ENCODE peak calls at places on chromosome 1, in six cellular contexts. E is posterior vena cava; X is activated CD4-positive, alpha-beta T cell treated with anti-CD3 and anti-CD28 coated beads, Interleukin-2, amount 50 U/mL, for 4 hours; B is endothelial cell; I is aorta; G is kidney epithelial cell. W is an unnamed sample.

GRCh38 chr1:21099034-21099868 is 77.4 kb downstream of the EIF4G3 start:
- DNase-seq in E (no peak), X (no peak), B (no peak), I (no peak), G (no peak), W (no peak)

GRCh38 chr1:76247261-76247852 is 172.8 kb downstream of the ST6GALNAC3 start:
- DNase-seq in E (no peak), X (no peak), B (no peak), I (no peak), G (no peak), W (no peak)

GRCh38 chr1:41357451-41358151 is 3.6 kb upstream of the FOXO6 start:
- DNase-seq in E (peak), X (no peak), B (no peak), I (no peak), G (no peak), W (no peak)

GRCh38 chr1:42806171-42806570 is 10.8 kb upstream of the ERMAP start:
- DNase-seq in E (no peak), X (no peak), B (no peak), I (no peak), G (no peak), W (no peak)

GRCh38 chr1:59788825-59789224 is 25.9 kb upstream of the HOOK1 start:
- DNase-seq in E (no peak), X (no peak), B (no peak), I (no peak), G (no peak), W (no peak)

GRCh38 chr1:223140551-223140950 is 2.5 kb downstream of the TLR5 start:
- DNase-seq in E (no peak), X (no peak), B (no peak), I (no peak), G (no peak), W (no peak)

GRCh38 chr1:117654485-117655219 is 48.8 kb downstream of the TENT5C start:
- DNase-seq in E (peak), X (no peak), B (no peak), I (no peak), G (no peak), W (no peak)

GRCh38 chr1:178633068-178633467 is 92.0 kb upstream of the RALGPS2 start:
- DNase-seq in E (no peak), X (no peak), B (no peak), I (no peak), G (peak), W (no peak)

GRCh38 chr1:27403065-27403726 is 10.8 kb downstream of the GPR3 start:
- DNase-seq in E (peak), X (no peak), B (no peak), I (peak), G (no peak), W (no peak)

GRCh38 chr1:115166531-115167091 is 77.3 kb upstream of the TSPAN2 start:
- DNase-seq in E (no peak), X (no peak), B (no peak), I (no peak), G (no peak), W (no peak)

GRCh38 chr1:184771190-184771691 is 16.6 kb upstream of the EDEM3 start:
- DNase-seq in E (no peak), X (no peak), B (no peak), I (no peak), G (no peak), W (no peak)

GRCh38 chr1:165679282-165680036 is 18.9 kb downstream of the ALDH9A1 start:
- DNase-seq in E (no peak), X (no peak), B (no peak), I (no peak), G (no peak), W (no peak)

GRCh38 chr1:230240446-230241076 is 173.5 kb downstream of the GALNT2 start:
- DNase-seq in E (no peak), X (no peak), B (no peak), I (no peak), G (no peak), W (no peak)

GRCh38 chr1:58584082-58584895 is 7.2 kb upstream of the TACSTD2 start:
- DNase-seq in E (peak), X (no peak), B (no peak), I (peak), G (peak), W (no peak)

GRCh38 chr1:22557341-22557950 is 5.8 kb upstream of the EPHA8 start:
- DNase-seq in E (no peak), X (no peak), B (no peak), I (no peak), G (no peak), W (no peak)

GRCh38 chr1:119549719-119550141 is 42.7 kb downstream of the HSD3B1 start:
- DNase-seq in E (no peak), X (no peak), B (peak), I (peak), G (peak), W (no peak)

GRCh38 chr1:160954158-160955104 is at the start of gene ITLN2:
- DNase-seq in E (no peak), X (peak), B (no peak), I (no peak), G (no peak), W (no peak)

GRCh38 chr1:154206212-154206611 is at the start of gene CFAP141:
- DNase-seq in E (no peak), X (no peak), B (no peak), I (no peak), G (no peak), W (no peak)

GRCh38 chr1:1021860-1022259 is 1.9 kb downstream of the AGRN start:
- DNase-seq in E (no peak), X (no peak), B (no peak), I (no peak), G (no peak), W (no peak)

GRCh38 chr1:231194843-231195516 is 33.1 kb downstream of the TRIM67 start:
- DNase-seq in E (peak), X (no peak), B (no peak), I (no peak), G (peak), W (no peak)

GRCh38 chr1:115092214-115092613 is 2.9 kb upstream of the TSPAN2 start:
- DNase-seq in E (no peak), X (no peak), B (no peak), I (no peak), G (no peak), W (no peak)